ENCODE peak calls at places on chromosomes 2 and 18, in six cellular contexts. W is mesendoderm, S is neuronal stem cell, B is H9, H is IMR-90, I is H1. P is an unnamed sample.

GRCh38 chr2:197647961-197648690 is 27.3 kb downstream of the RFTN2 start:
- DNase-seq in W (no peak), S (no peak), I (no peak), H (peak; percentile 85), B (no peak), P (peak; percentile 88)

GRCh38 chr2:112795720-112796119 is 11.4 kb upstream of the IL1A start:
- DNase-seq in H (no peak), S (no peak), W (peak; percentile 80), I (no peak), B (no peak), P (no peak)

GRCh38 chr2:205411558-205411957 is 270.7 kb upstream of the NRP2 start:
- DNase-seq in S (no peak), B (no peak), W (no peak), H (no peak), I (no peak), P (no peak)

GRCh38 chr18:11512096-11513030 is 97.0 kb upstream of the SLC35G4 start:
- DNase-seq in B (no peak), I (no peak), S (no peak), H (no peak), W (peak; percentile 19), P (no peak)

GRCh38 chr2:30675758-30676157 is 131.5 kb downstream of the CAPN13 start:
- DNase-seq in S (no peak), H (no peak), B (peak; percentile 13), I (no peak), W (no peak), P (no peak)

GRCh38 chr2:42085706-42086487 is 38.1 kb downstream of the PKDCC start:
- DNase-seq in W (no peak), H (no peak), B (no peak), I (no peak), S (no peak), P (no peak)

GRCh38 chr2:99421469-99421868 is 68.3 kb downstream of the REV1 start:
- DNase-seq in B (no peak), I (no peak), W (no peak), H (peak; percentile 62), S (no peak), P (peak; percentile 31)

GRCh38 chr2:199955007-199955338 is 318 bp downstream of the TYW5 start:
- DNase-seq in W (no peak), I (no peak), S (no peak), H (no peak), B (no peak), P (no peak)

GRCh38 chr2:20164734-20165242 is 60.1 kb downstream of the SDC1 start:
- DNase-seq in H (peak; percentile 45), W (no peak), B (no peak), I (no peak), S (no peak), P (peak; percentile 22)

GRCh38 chr2:98028931-98029717 is 33.4 kb upstream of the TMEM131 start:
- DNase-seq in I (no peak), S (no peak), B (no peak), W (no peak), H (no peak), P (no peak)

GRCh38 chr2:129752686-129753085 is 226.8 kb upstream of the RAB6C start:
- DNase-seq in H (no peak), B (no peak), I (no peak), S (no peak), W (no peak), P (no peak)

GRCh38 chr2:39860538-39860937 is 81.5 kb upstream of the THUMPD2 start:
- DNase-seq in I (no peak), B (no peak), S (no peak), W (no peak), H (no peak), P (no peak)

GRCh38 chr2:30710016-30710415 is 97.2 kb downstream of the CAPN13 start:
- DNase-seq in I (no peak), S (no peak), W (no peak), H (no peak), B (peak; percentile 22), P (no peak)

GRCh38 chr2:38423763-38424162 is 46.7 kb upstream of the ATL2 start:
- DNase-seq in W (no peak), H (no peak), S (no peak), B (no peak), I (no peak), P (no peak)

GRCh38 chr2:120520929-120521912 is 175.3 kb downstream of the INHBB start:
- DNase-seq in W (peak; percentile 65), S (peak; percentile 39), I (no peak), B (peak; percentile 69), H (peak; percentile 26), P (no peak)

GRCh38 chr2:110871637-110872036 is 139.3 kb downstream of the ACOXL start:
- DNase-seq in S (no peak), B (no peak), I (no peak), W (no peak), H (no peak), P (no peak)

DNA sequence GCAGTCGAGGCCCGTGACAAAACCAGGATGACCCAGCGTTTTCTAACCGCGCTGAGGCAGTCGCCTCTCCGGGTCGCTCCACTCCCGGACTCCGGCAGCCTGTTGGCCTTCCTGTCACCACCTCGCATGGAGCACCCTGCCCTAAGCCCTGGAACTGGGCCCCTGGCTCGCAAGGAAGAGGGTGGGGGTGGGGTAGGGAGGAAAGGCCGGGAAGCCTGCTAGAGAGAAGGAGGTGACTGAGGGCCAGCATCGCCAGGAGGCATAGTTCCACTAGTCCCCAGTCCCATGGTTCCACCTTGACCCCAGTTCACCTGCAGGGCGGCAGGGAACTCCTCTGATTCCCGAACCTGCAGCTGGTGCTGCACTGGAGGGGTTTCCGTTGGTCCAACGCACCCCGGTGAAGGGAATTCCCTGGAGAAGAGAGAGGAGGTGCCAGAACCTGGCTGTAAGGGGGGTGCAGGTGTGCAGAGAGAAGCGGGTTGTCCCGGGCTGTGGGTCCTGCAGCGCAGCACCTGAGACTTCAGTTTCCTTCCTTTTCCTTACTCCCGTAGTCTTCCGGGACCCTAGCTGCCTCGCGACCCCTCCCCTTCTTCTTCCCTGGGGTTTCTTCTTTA is 11.8 kb upstream of the EN1 start:
- DNase-seq in H (no peak), I (no peak), S (no peak), W (peak; percentile 26), B (peak; percentile 66), P (no peak)
- H2BK15ac ChIP-seq in H (no peak overlapping the region), I (peak overlapping the region; percentile 72), S (peak overlapping the region; percentile 59), W (no peak overlapping the region), B (no peak overlapping the region), P (no peak overlapping the region)

DNA sequence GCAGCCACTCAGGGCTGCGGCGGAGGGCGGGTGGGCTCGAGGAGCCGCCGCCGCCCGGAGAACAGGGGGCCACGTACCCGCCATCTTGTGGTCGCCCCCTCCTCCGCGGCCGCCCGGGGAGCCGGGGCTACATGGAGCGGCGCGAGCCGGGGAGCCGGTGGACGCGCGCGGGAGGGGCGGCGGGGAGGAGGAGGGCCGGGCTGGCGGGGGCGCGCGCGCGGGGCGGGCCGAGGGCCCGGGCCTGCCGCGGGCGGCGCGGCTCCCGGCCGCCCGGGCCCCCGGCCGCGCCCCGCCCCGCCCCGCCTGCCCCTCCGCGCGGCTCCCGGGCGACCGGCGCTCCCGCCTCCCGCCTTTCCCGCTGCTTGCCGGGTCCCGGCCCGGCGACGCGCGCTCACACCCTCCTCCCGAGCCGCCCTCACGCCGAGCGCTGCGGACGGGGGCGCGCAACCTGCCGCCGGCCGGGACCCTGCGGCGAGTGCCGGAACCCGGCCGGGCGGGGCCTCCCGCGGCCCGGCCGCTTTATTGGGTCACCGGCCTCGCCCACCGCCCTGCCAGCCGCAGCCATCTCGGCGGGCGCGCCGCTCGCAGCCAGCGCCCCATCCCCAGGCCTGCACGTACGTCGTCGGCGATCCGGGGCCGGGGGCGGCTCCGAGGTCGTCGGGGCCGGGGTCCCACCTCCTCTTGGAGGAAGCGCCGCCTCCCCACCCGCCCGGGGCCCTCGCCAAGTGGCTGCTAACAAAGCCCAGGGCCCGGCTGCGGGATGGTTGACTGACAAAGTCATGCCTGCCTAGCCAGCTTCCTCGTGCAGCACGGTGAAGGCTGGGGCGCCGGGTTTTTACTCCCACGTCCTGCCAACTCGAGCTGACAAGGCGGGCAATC is at the start of gene PPP4R1:
- DNase-seq in H (peak; percentile 52), W (peak; percentile 93), B (peak; percentile 85), S (peak; percentile 78), I (peak; percentile 53), P (peak; percentile 72)
- H2BK15ac ChIP-seq in H (peak within 1 kb of the TSS; percentile 64), W (no peak within 1 kb of the TSS), B (no peak within 1 kb of the TSS), S (peak within 1 kb of the TSS; percentile 31), I (peak within 1 kb of the TSS; percentile 89), P (peak within 1 kb of the TSS; percentile 79)

GRCh38 chr2:54891901-54892300 is 158.3 kb downstream of the RTN4 start:
- DNase-seq in B (no peak), S (no peak), I (no peak), H (peak; percentile 29), W (no peak), P (no peak)

GRCh38 chr2:54889053-54889452 is 161.2 kb downstream of the RTN4 start:
- DNase-seq in I (no peak), W (no peak), H (no peak), S (no peak), B (no peak), P (no peak)

GRCh38 chr2:54888146-54888545 is 162.1 kb downstream of the RTN4 start:
- DNase-seq in S (no peak), H (no peak), B (no peak), I (no peak), W (no peak), P (no peak)
- H2BK15ac ChIP-seq in S (no peak overlapping the region), H (no peak overlapping the region), B (no peak overlapping the region), I (no peak overlapping the region), W (no peak overlapping the region), P (no peak overlapping the region)

DNA sequence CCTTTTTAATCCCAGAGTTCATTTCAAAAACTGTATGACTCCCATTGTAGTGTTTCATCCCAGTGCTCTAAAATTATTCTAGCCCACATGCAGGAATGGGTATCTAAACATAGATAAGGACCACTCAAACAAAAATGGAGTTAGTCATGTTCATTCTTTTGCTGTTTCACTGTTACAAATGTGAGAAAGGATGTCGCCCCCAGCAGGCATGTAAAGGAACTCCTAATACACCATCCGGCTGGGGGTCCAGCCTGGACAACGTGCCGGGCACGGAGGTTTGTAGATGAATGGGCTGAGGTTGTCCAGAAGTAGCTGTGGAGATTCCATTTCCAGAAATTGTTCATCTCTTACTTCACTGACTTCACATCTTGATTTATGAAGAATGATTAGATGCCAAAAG is 101.9 kb upstream of the RAB12 start:
- DNase-seq in H (peak; percentile 4), S (no peak), W (peak; percentile 27), B (no peak), I (no peak), P (no peak)
- H2BK15ac ChIP-seq in H (no peak overlapping the region), S (no peak overlapping the region), W (no peak overlapping the region), B (no peak overlapping the region), I (no peak overlapping the region), P (no peak overlapping the region)

GRCh38 chr2:5954509-5954908 is 262.3 kb downstream of the SOX11 start:
- DNase-seq in B (no peak), I (no peak), W (no peak), H (no peak), S (no peak), P (no peak)

GRCh38 chr2:5945707-5946106 is 253.5 kb downstream of the SOX11 start:
- DNase-seq in I (no peak), W (no peak), H (no peak), S (no peak), B (no peak), P (no peak)

GRCh38 chr2:5946210-5947118 is 254.3 kb downstream of the SOX11 start:
- DNase-seq in I (no peak), S (peak; percentile 94), W (peak; percentile 6), H (no peak), B (no peak), P (no peak)

DNA sequence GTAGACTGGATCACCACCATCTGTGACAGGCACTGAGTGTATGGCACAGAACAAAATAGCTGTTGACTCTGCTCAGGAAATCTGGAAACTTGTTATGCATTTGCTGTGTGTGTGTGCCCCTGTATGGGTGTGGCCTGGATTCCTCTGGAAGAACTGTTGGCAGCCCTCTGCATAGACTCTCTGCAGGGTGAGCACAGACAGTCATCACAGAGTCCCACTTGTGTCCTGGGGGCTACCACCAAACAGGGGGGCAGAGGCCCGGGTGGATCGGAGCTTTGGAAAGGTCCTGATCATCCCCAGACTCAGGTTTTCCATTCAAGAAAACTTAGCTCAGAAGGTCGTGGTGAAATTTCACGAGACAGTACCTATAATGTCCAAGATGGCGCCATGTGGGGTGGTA is 258.6 kb downstream of the SOX11 start:
- DNase-seq in W (no peak), B (no peak), S (no peak), I (no peak), H (no peak), P (no peak)
- H2BK15ac ChIP-seq in W (no peak overlapping the region), B (no peak overlapping the region), S (no peak overlapping the region), I (no peak overlapping the region), H (no peak overlapping the region), P (no peak overlapping the region)